ENCODE peak calls at places on chromosomes 16 and 17, in ten cellular contexts. One of them, this sample, is unnamed.
A peak's percentile ranks its signal among the peaks of the same experiment; 100 is the strongest.

GRCh38 chr17:2157081-2157480 is 102.2 kb downstream of the HIC1 start:
- DNase-seq in A673: no peak
- DNase-seq in OCI-LY7: no peak
- DNase-seq in NCI-H1694 treated with DMSO at 0.1 percent for 48 hours: no peak
- DNase-seq in aorta: no peak
- DNase-seq in hippocampal formation: no peak
- DNase-seq in cerebellum: no peak
- DNase-seq in H7: no peak
- DNase-seq in NCI-H69: no peak
- DNase-seq in glutamatergic neuron: no peak
- DNase-seq in this sample: no peak

GRCh38 chr16:13568803-13569202 is 351.2 kb upstream of the ERCC4 start:
- DNase-seq in A673: no peak
- DNase-seq in hippocampal formation: no peak
- DNase-seq in H7: no peak
- DNase-seq in OCI-LY7: no peak
- DNase-seq in cerebellum: no peak
- DNase-seq in NCI-H69: no peak
- DNase-seq in glutamatergic neuron: no peak
- DNase-seq in aorta: no peak
- DNase-seq in NCI-H1694 treated with DMSO at 0.1 percent for 48 hours: no peak
- DNase-seq in this sample: no peak

GRCh38 chr17:76446449-76447231 is 6.3 kb downstream of the UBE2O start:
- DNase-seq in NCI-H69: no peak
- DNase-seq in glutamatergic neuron: no peak
- DNase-seq in hippocampal formation: no peak
- DNase-seq in NCI-H1694 treated with DMSO at 0.1 percent for 48 hours: no peak
- DNase-seq in aorta: peak; percentile 19
- DNase-seq in OCI-LY7: no peak
- DNase-seq in H7: no peak
- DNase-seq in cerebellum: no peak
- DNase-seq in A673: no peak
- DNase-seq in this sample: peak; percentile 69

GRCh38 chr16:67108931-67109406 is 772 bp upstream of the PHAF1 start:
- DNase-seq in A673: no peak
- DNase-seq in glutamatergic neuron: no peak
- DNase-seq in cerebellum: no peak
- DNase-seq in NCI-H69: no peak
- DNase-seq in OCI-LY7: no peak
- DNase-seq in NCI-H1694 treated with DMSO at 0.1 percent for 48 hours: no peak
- DNase-seq in H7: no peak
- DNase-seq in hippocampal formation: no peak
- DNase-seq in aorta: no peak
- DNase-seq in this sample: no peak

GRCh38 chr17:67477687-67478086 is 100.6 kb downstream of the PITPNC1 start:
- DNase-seq in A673: no peak
- DNase-seq in hippocampal formation: no peak
- DNase-seq in OCI-LY7: no peak
- DNase-seq in cerebellum: no peak
- DNase-seq in aorta: no peak
- DNase-seq in glutamatergic neuron: no peak
- DNase-seq in NCI-H1694 treated with DMSO at 0.1 percent for 48 hours: no peak
- DNase-seq in NCI-H69: no peak
- DNase-seq in H7: no peak
- DNase-seq in this sample: peak; percentile 12

GRCh38 chr17:81350320-81350686 is 45.0 kb upstream of the BAHCC1 start:
- DNase-seq in NCI-H1694 treated with DMSO at 0.1 percent for 48 hours: no peak
- DNase-seq in H7: no peak
- DNase-seq in hippocampal formation: no peak
- DNase-seq in cerebellum: no peak
- DNase-seq in NCI-H69: no peak
- DNase-seq in A673: no peak
- DNase-seq in aorta: no peak
- DNase-seq in glutamatergic neuron: no peak
- DNase-seq in OCI-LY7: no peak
- DNase-seq in this sample: no peak

GRCh38 chr16:2752850-2753522 is 548 bp downstream of the SRRM2 start:
- DNase-seq in glutamatergic neuron: peak; percentile 84
- DNase-seq in A673: peak; percentile 89
- DNase-seq in aorta: peak; percentile 96
- DNase-seq in hippocampal formation: peak; percentile 88
- DNase-seq in NCI-H1694 treated with DMSO at 0.1 percent for 48 hours: peak; percentile 46
- DNase-seq in H7: peak; percentile 97
- DNase-seq in cerebellum: peak; percentile 86
- DNase-seq in OCI-LY7: peak; percentile 79
- DNase-seq in NCI-H69: peak; percentile 97
- DNase-seq in this sample: peak; percentile 89

GRCh38 chr16:4937782-4938682 is 1.1 kb upstream of the PPL start:
- DNase-seq in hippocampal formation: no peak
- DNase-seq in NCI-H1694 treated with DMSO at 0.1 percent for 48 hours: no peak
- DNase-seq in NCI-H69: no peak
- DNase-seq in glutamatergic neuron: no peak
- DNase-seq in H7: no peak
- DNase-seq in A673: no peak
- DNase-seq in cerebellum: no peak
- DNase-seq in OCI-LY7: no peak
- DNase-seq in aorta: no peak
- DNase-seq in this sample: peak; percentile 39

GRCh38 chr17:72150632-72151460 is 30.0 kb downstream of the SOX9 start:
- DNase-seq in A673: peak; percentile 70
- DNase-seq in glutamatergic neuron: no peak
- DNase-seq in aorta: no peak
- DNase-seq in H7: peak; percentile 83
- DNase-seq in cerebellum: peak; percentile 28
- DNase-seq in NCI-H1694 treated with DMSO at 0.1 percent for 48 hours: no peak
- DNase-seq in NCI-H69: peak; percentile 24
- DNase-seq in hippocampal formation: no peak
- DNase-seq in OCI-LY7: no peak
- DNase-seq in this sample: peak; percentile 81

GRCh38 chr16:64144612-64145011 is 977.3 kb downstream of the CDH11 start:
- DNase-seq in aorta: no peak
- DNase-seq in H7: no peak
- DNase-seq in OCI-LY7: no peak
- DNase-seq in cerebellum: no peak
- DNase-seq in glutamatergic neuron: no peak
- DNase-seq in NCI-H69: no peak
- DNase-seq in A673: no peak
- DNase-seq in hippocampal formation: no peak
- DNase-seq in NCI-H1694 treated with DMSO at 0.1 percent for 48 hours: no peak
- DNase-seq in this sample: no peak

GRCh38 chr16:11915644-11916523 is at the start of gene GSPT1:
- DNase-seq in A673: peak; percentile 99
- DNase-seq in H7: peak; percentile 97
- DNase-seq in OCI-LY7: peak; percentile 99
- DNase-seq in NCI-H69: peak; percentile 100
- DNase-seq in cerebellum: peak; percentile 95
- DNase-seq in NCI-H1694 treated with DMSO at 0.1 percent for 48 hours: peak; percentile 87
- DNase-seq in glutamatergic neuron: peak; percentile 100
- DNase-seq in aorta: peak; percentile 100
- DNase-seq in hippocampal formation: peak; percentile 97
- DNase-seq in this sample: peak; percentile 99

GRCh38 chr16:61237804-61238485 is 798.3 kb downstream of the CDH8 start:
- DNase-seq in A673: peak; percentile 64
- DNase-seq in H7: no peak
- DNase-seq in aorta: no peak
- DNase-seq in hippocampal formation: no peak
- DNase-seq in NCI-H69: peak; percentile 75
- DNase-seq in NCI-H1694 treated with DMSO at 0.1 percent for 48 hours: no peak
- DNase-seq in OCI-LY7: no peak
- DNase-seq in cerebellum: no peak
- DNase-seq in glutamatergic neuron: peak; percentile 17
- DNase-seq in this sample: no peak

GRCh38 chr16:9090101-9090959 is 1.1 kb upstream of the HAPSTR1 start:
- DNase-seq in NCI-H1694 treated with DMSO at 0.1 percent for 48 hours: no peak
- DNase-seq in H7: peak; percentile 81
- DNase-seq in OCI-LY7: peak; percentile 45
- DNase-seq in hippocampal formation: peak; percentile 16
- DNase-seq in aorta: peak; percentile 84
- DNase-seq in A673: no peak
- DNase-seq in glutamatergic neuron: peak; percentile 54
- DNase-seq in cerebellum: peak; percentile 19
- DNase-seq in NCI-H69: peak; percentile 76
- DNase-seq in this sample: peak; percentile 63

GRCh38 chr17:42025191-42025579 is 5.3 kb downstream of the NKIRAS2 start:
- DNase-seq in glutamatergic neuron: no peak
- DNase-seq in NCI-H1694 treated with DMSO at 0.1 percent for 48 hours: no peak
- DNase-seq in hippocampal formation: no peak
- DNase-seq in H7: no peak
- DNase-seq in A673: no peak
- DNase-seq in OCI-LY7: no peak
- DNase-seq in cerebellum: no peak
- DNase-seq in aorta: no peak
- DNase-seq in NCI-H69: no peak
- DNase-seq in this sample: no peak

GRCh38 chr16:66486773-66487579 is 59.9 kb downstream of the BEAN1 start:
- DNase-seq in cerebellum: no peak
- DNase-seq in glutamatergic neuron: no peak
- DNase-seq in NCI-H1694 treated with DMSO at 0.1 percent for 48 hours: no peak
- DNase-seq in OCI-LY7: no peak
- DNase-seq in A673: no peak
- DNase-seq in NCI-H69: peak; percentile 49
- DNase-seq in H7: no peak
- DNase-seq in hippocampal formation: no peak
- DNase-seq in aorta: peak; percentile 78
- DNase-seq in this sample: peak; percentile 25

GRCh38 chr16:24906901-24907300 is 61.1 kb downstream of the SLC5A11 start:
- DNase-seq in glutamatergic neuron: no peak
- DNase-seq in NCI-H69: no peak
- DNase-seq in hippocampal formation: no peak
- DNase-seq in A673: no peak
- DNase-seq in aorta: peak; percentile 54
- DNase-seq in cerebellum: no peak
- DNase-seq in NCI-H1694 treated with DMSO at 0.1 percent for 48 hours: no peak
- DNase-seq in OCI-LY7: no peak
- DNase-seq in H7: no peak
- DNase-seq in this sample: no peak

GRCh38 chr17:67365762-67366192 is 600 bp downstream of the PSMD12 start:
- DNase-seq in aorta: no peak
- DNase-seq in OCI-LY7: peak; percentile 41
- DNase-seq in glutamatergic neuron: no peak
- DNase-seq in NCI-H69: peak; percentile 38
- DNase-seq in H7: no peak
- DNase-seq in cerebellum: no peak
- DNase-seq in A673: no peak
- DNase-seq in NCI-H1694 treated with DMSO at 0.1 percent for 48 hours: no peak
- DNase-seq in hippocampal formation: no peak
- DNase-seq in this sample: peak; percentile 44

GRCh38 chr17:70091005-70091568 is 16.1 kb downstream of the KCNJ16 start:
- DNase-seq in OCI-LY7: no peak
- DNase-seq in aorta: no peak
- DNase-seq in glutamatergic neuron: no peak
- DNase-seq in cerebellum: no peak
- DNase-seq in NCI-H1694 treated with DMSO at 0.1 percent for 48 hours: no peak
- DNase-seq in hippocampal formation: no peak
- DNase-seq in NCI-H69: no peak
- DNase-seq in H7: no peak
- DNase-seq in A673: no peak
- DNase-seq in this sample: no peak

GRCh38 chr17:77160032-77160876 is 19.5 kb downstream of the SEC14L1 start:
- DNase-seq in OCI-LY7: no peak
- DNase-seq in H7: no peak
- DNase-seq in NCI-H1694 treated with DMSO at 0.1 percent for 48 hours: peak; percentile 71
- DNase-seq in hippocampal formation: no peak
- DNase-seq in NCI-H69: peak; percentile 92
- DNase-seq in aorta: no peak
- DNase-seq in glutamatergic neuron: no peak
- DNase-seq in A673: no peak
- DNase-seq in cerebellum: no peak
- DNase-seq in this sample: peak; percentile 65

GRCh38 chr16:55487048-55487803 is 8.2 kb downstream of the MMP2 start:
- DNase-seq in A673: no peak
- DNase-seq in aorta: no peak
- DNase-seq in NCI-H1694 treated with DMSO at 0.1 percent for 48 hours: no peak
- DNase-seq in OCI-LY7: no peak
- DNase-seq in glutamatergic neuron: no peak
- DNase-seq in NCI-H69: no peak
- DNase-seq in hippocampal formation: no peak
- DNase-seq in cerebellum: no peak
- DNase-seq in H7: no peak
- DNase-seq in this sample: no peak

GRCh38 chr17:2177235-2177811 is 122.4 kb downstream of the HIC1 start:
- DNase-seq in cerebellum: no peak
- DNase-seq in aorta: no peak
- DNase-seq in glutamatergic neuron: no peak
- DNase-seq in OCI-LY7: no peak
- DNase-seq in H7: no peak
- DNase-seq in NCI-H1694 treated with DMSO at 0.1 percent for 48 hours: no peak
- DNase-seq in A673: no peak
- DNase-seq in hippocampal formation: no peak
- DNase-seq in NCI-H69: peak; percentile 74
- DNase-seq in this sample: peak; percentile 46

GRCh38 chr16:10947211-10947787 is 2.9 kb downstream of the CLEC16A start:
- DNase-seq in H7: no peak
- DNase-seq in A673: no peak
- DNase-seq in NCI-H69: no peak
- DNase-seq in NCI-H1694 treated with DMSO at 0.1 percent for 48 hours: no peak
- DNase-seq in OCI-LY7: no peak
- DNase-seq in hippocampal formation: no peak
- DNase-seq in glutamatergic neuron: no peak
- DNase-seq in aorta: no peak
- DNase-seq in cerebellum: no peak
- DNase-seq in this sample: no peak

GRCh38 chr16:89449726-89450335 is 40.5 kb downstream of the ANKRD11 start:
- DNase-seq in cerebellum: no peak
- DNase-seq in H7: no peak
- DNase-seq in NCI-H69: no peak
- DNase-seq in hippocampal formation: no peak
- DNase-seq in OCI-LY7: peak; percentile 20
- DNase-seq in NCI-H1694 treated with DMSO at 0.1 percent for 48 hours: no peak
- DNase-seq in A673: no peak
- DNase-seq in aorta: no peak
- DNase-seq in glutamatergic neuron: no peak
- DNase-seq in this sample: no peak

GRCh38 chr16:2082171-2082982 is 34.6 kb downstream of the TSC2 start:
- DNase-seq in NCI-H1694 treated with DMSO at 0.1 percent for 48 hours: no peak
- DNase-seq in glutamatergic neuron: no peak
- DNase-seq in H7: peak; percentile 78
- DNase-seq in NCI-H69: no peak
- DNase-seq in cerebellum: peak; percentile 76
- DNase-seq in OCI-LY7: no peak
- DNase-seq in A673: no peak
- DNase-seq in hippocampal formation: no peak
- DNase-seq in aorta: no peak
- DNase-seq in this sample: peak; percentile 98

GRCh38 chr17:83203472-83204221 is 124.2 kb downstream of the METRNL start:
- DNase-seq in A673: no peak
- DNase-seq in H7: no peak
- DNase-seq in hippocampal formation: no peak
- DNase-seq in NCI-H69: no peak
- DNase-seq in NCI-H1694 treated with DMSO at 0.1 percent for 48 hours: no peak
- DNase-seq in cerebellum: no peak
- DNase-seq in aorta: peak; percentile 73
- DNase-seq in glutamatergic neuron: peak; percentile 14
- DNase-seq in OCI-LY7: no peak
- DNase-seq in this sample: no peak

GRCh38 chr17:21689604-21690003 is 2.7 kb upstream of the KCNJ18 start:
- DNase-seq in aorta: peak; percentile 91
- DNase-seq in NCI-H69: no peak
- DNase-seq in cerebellum: peak; percentile 37
- DNase-seq in hippocampal formation: no peak
- DNase-seq in NCI-H1694 treated with DMSO at 0.1 percent for 48 hours: no peak
- DNase-seq in H7: no peak
- DNase-seq in glutamatergic neuron: no peak
- DNase-seq in A673: no peak
- DNase-seq in OCI-LY7: no peak
- DNase-seq in this sample: no peak

GRCh38 chr17:44348234-44348987 is 3.3 kb downstream of the GRN start:
- DNase-seq in NCI-H69: no peak
- DNase-seq in H7: peak; percentile 16
- DNase-seq in glutamatergic neuron: no peak
- DNase-seq in hippocampal formation: peak; percentile 46
- DNase-seq in aorta: no peak
- DNase-seq in OCI-LY7: peak; percentile 91
- DNase-seq in cerebellum: no peak
- DNase-seq in A673: no peak
- DNase-seq in NCI-H1694 treated with DMSO at 0.1 percent for 48 hours: no peak
- DNase-seq in this sample: no peak

GRCh38 chr16:76277099-76278030 is at the start of gene CNTNAP4:
- DNase-seq in NCI-H1694 treated with DMSO at 0.1 percent for 48 hours: peak; percentile 21
- DNase-seq in H7: peak; percentile 52
- DNase-seq in OCI-LY7: no peak
- DNase-seq in glutamatergic neuron: peak; percentile 78
- DNase-seq in aorta: peak; percentile 72
- DNase-seq in hippocampal formation: peak; percentile 75
- DNase-seq in A673: peak; percentile 1
- DNase-seq in cerebellum: peak; percentile 84
- DNase-seq in NCI-H69: peak; percentile 6
- DNase-seq in this sample: no peak

This sample was measured in DMS53.